ENCODE peak calls at places on chromosomes 6 and 20, in seven cellular contexts. O is memory B cell; L is anterior cingulate cortex; M is stimulated activated CD4-positive, alpha-beta T cell treated with anti-CD3 and anti-CD28 coated beads, TNF-alpha, amount 100 ng/mL, for 48 hours; P is naive thymus-derived CD8-positive, alpha-beta T cell; D is RKO; E is HuH-7.5. Y is an unnamed sample.

GRCh38 chr20:48638546-48638945 is 189.3 kb downstream of the PREX1 start:
- DNase-seq in O (no peak), L (no peak), M (no peak), P (no peak), D (peak; percentile 75), E (no peak), Y (peak; percentile 59)

GRCh38 chr6:104118274-104118673 is 741.4 kb downstream of the HACE1 start:
- DNase-seq in O (no peak), L (no peak), M (no peak), P (no peak), D (peak; percentile 89), E (no peak), Y (peak; percentile 2)

GRCh38 chr20:49675368-49676151 is 38.1 kb downstream of the B4GALT5 start:
- DNase-seq in O (no peak), L (no peak), M (no peak), P (no peak), D (no peak), E (no peak), Y (no peak)

GRCh38 chr6:83429857-83430605 is 820 bp downstream of the ME1 start:
- DNase-seq in O (no peak), L (no peak), M (no peak), P (no peak), D (no peak), E (no peak), Y (peak; percentile 39)

GRCh38 chr6:169140986-169141495 is 112.6 kb downstream of the THBS2 start:
- DNase-seq in O (no peak), L (no peak), M (no peak), P (no peak), D (no peak), E (no peak), Y (no peak)

GRCh38 chr6:157867155-157867559 is 44.1 kb downstream of the SNX9 start:
- DNase-seq in O (no peak), L (no peak), M (no peak), P (no peak), D (no peak), E (no peak), Y (no peak)

GRCh38 chr20:51335329-51335841 is 207.1 kb downstream of the NFATC2 start:
- DNase-seq in O (no peak), L (no peak), M (peak; percentile 26), P (no peak), D (peak; percentile 79), E (no peak), Y (peak; percentile 94)

GRCh38 chr6:134822920-134823430 is 126.9 kb downstream of the ALDH8A1 start:
- DNase-seq in O (peak; percentile 44), L (no peak), M (no peak), P (no peak), D (peak; percentile 79), E (peak; percentile 73), Y (peak; percentile 69)

GRCh38 chr6:38599966-38600550 is 39.7 kb downstream of the BTBD9 start:
- DNase-seq in O (no peak), L (no peak), M (no peak), P (no peak), D (no peak), E (no peak), Y (no peak)

GRCh38 chr20:45704969-45705637 is at the start of gene WFDC10B:
- DNase-seq in O (no peak), L (no peak), M (no peak), P (no peak), D (no peak), E (no peak), Y (no peak)

GRCh38 chr6:7073810-7074525 is 33.8 kb upstream of the RREB1 start:
- DNase-seq in O (peak; percentile 58), L (no peak), M (peak; percentile 68), P (peak; percentile 51), D (no peak), E (no peak), Y (no peak)

GRCh38 chr6:43981363-43981990 is 145.8 kb downstream of the MRPL14 start:
- DNase-seq in O (no peak), L (no peak), M (no peak), P (no peak), D (no peak), E (no peak), Y (no peak)

GRCh38 chr6:36851149-36851614 is 11.9 kb upstream of the CPNE5 start:
- DNase-seq in O (peak; percentile 36), L (no peak), M (no peak), P (no peak), D (peak; percentile 68), E (no peak), Y (no peak)

GRCh38 chr6:100226811-100227210 is 232.8 kb upstream of the MCHR2 start:
- DNase-seq in O (no peak), L (no peak), M (no peak), P (no peak), D (no peak), E (no peak), Y (no peak)

GRCh38 chr6:55875420-55875819 is at the start of gene BMP5:
- DNase-seq in O (no peak), L (no peak), M (no peak), P (no peak), D (no peak), E (no peak), Y (no peak)

GRCh38 chr20:47354388-47354709 is 2.1 kb downstream of the ZMYND8 start:
- DNase-seq in O (no peak), L (no peak), M (no peak), P (no peak), D (no peak), E (no peak), Y (no peak)

GRCh38 chr6:121849477-121849876 is 414.0 kb downstream of the GJA1 start:
- DNase-seq in O (no peak), L (no peak), M (no peak), P (peak; percentile 0), D (peak; percentile 44), E (peak; percentile 21), Y (peak; percentile 42)

GRCh38 chr20:63172726-63173125 is 43.2 kb downstream of the YTHDF1 start:
- DNase-seq in O (no peak), L (no peak), M (no peak), P (no peak), D (no peak), E (peak; percentile 66), Y (no peak)

Y was measured in H4.